ENCODE peak calls at places on chromosomes 11 and 22, in five cellular contexts. F, W, U, R and L are unnamed samples.

GRCh38 chr22:41023299-41023623 is 69.1 kb upstream of the EP300 start:
- DNase-seq in F (no peak), W (no peak), U (no peak), R (no peak), L (no peak)

GRCh38 chr22:35418088-35418487 is 18.1 kb downstream of the MCM5 start:
- DNase-seq in F (no peak), W (no peak), U (no peak), R (no peak), L (no peak)

GRCh38 chr11:65213322-65214211 is 31.8 kb downstream of the CAPN1 start:
- DNase-seq in F (no peak), W (peak; percentile 83), U (peak; percentile 20), R (no peak), L (no peak)

GRCh38 chr11:86152006-86152862 is 83.3 kb upstream of the PICALM start:
- DNase-seq in F (no peak), W (no peak), U (no peak), R (no peak), L (no peak)

GRCh38 chr11:121762820-121763219 is 310.1 kb upstream of the SORL1-AS1 start:
- DNase-seq in F (no peak), W (no peak), U (peak; percentile 75), R (no peak), L (no peak)

GRCh38 chr11:129680907-129681306 is 134.7 kb upstream of the TMEM45B start:
- DNase-seq in F (no peak), W (no peak), U (no peak), R (no peak), L (no peak)

GRCh38 chr22:47173535-47174021 is 411.1 kb downstream of the TBC1D22A start:
- DNase-seq in F (no peak), W (peak; percentile 70), U (no peak), R (peak; percentile 11), L (no peak)

GRCh38 chr11:47797633-47798032 is 30.5 kb upstream of the FNBP4 start:
- DNase-seq in F (peak; percentile 24), W (no peak), U (peak; percentile 75), R (no peak), L (no peak)

DNA sequence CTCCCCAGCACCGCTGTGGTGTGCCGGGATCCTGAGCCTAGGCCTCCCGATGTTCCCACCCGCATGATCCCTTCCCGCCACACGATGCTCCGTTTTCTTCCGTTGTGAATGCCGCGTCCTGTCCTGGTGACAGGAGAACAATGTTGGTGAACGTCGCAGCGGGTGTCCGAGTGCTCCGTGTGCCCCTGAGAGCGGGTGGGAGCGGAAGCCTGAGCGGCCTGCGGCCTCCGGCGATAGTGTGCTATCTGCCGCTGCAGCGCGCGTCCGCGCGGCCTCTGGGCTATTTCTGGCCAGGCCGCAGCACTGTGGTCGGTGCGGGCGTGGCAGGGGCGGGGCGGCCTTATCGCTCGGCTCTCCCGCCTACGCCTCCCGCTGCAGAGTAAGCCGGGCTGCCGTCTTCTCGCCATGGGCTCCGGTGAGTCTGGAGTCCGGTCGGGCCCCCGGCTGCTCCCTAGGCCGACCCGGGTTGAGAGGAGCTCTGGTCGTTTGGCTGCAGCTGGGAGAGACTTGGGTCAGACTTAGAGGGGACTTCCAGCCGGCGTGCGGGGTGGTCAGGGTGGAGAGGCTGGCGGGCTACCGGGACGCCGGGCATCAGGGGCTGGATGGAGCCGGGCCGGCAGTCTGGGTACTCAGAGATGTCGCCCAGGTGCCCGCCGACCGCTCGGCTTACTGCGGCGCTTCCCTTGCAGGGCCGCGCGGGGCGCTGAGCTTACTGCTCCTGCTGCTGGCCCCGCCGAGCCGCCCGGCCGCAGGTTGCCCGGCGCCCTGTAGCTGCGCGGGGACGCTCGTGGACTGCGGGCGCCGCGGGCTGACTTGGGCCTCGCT is at the start of gene GP1BB:
- DNase-seq in F (no peak), W (no peak), U (peak; percentile 18), R (no peak), L (no peak)
- TF ChIP-seq CTCF in F (no peak), W (no peak), U (no peak), R (no peak), L (no peak)

GRCh38 chr22:19841641-19842385 is 12.9 kb downstream of the GNB1L start:
- DNase-seq in F (no peak), W (no peak), U (no peak), R (no peak), L (peak; percentile 70)
- TF ChIP-seq CTCF in F (no peak), W (no peak), U (no peak), R (no peak), L (no peak)

DNA sequence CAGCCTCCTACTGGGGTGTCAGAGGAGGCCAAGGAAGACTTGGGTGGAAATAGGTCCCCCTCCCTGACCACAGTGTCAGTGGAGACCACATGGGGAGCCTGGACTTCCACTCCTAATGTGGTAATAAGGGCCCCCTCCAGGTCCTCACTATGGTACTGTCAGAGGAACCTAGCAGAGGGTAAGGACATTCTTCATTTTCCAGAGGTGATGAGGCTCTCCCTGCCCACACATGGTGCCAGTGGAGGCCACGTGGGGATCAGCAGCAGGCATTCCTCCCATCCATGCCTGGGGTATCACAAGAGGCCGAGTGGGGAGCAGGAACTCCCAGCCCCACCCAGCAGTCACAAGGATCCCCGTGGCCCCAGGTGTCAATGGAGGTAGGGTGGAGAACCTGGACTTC is 6.5 kb upstream of the CLDN5 start:
- DNase-seq in F (no peak), W (peak; percentile 45), U (no peak), R (no peak), L (no peak)
- TF ChIP-seq CTCF in F (no peak), W (no peak), U (no peak), R (no peak), L (no peak)

GRCh38 chr11:131886201-131886600 is 515.8 kb downstream of the NTM start:
- DNase-seq in F (no peak), W (no peak), U (no peak), R (no peak), L (no peak)

GRCh38 chr11:131889146-131889577 is 518.7 kb downstream of the NTM start:
- DNase-seq in F (peak; percentile 80), W (no peak), U (peak; percentile 92), R (no peak), L (no peak)

GRCh38 chr11:131893103-131893502 is 522.7 kb downstream of the NTM start:
- DNase-seq in F (no peak), W (no peak), U (no peak), R (no peak), L (no peak)

GRCh38 chr11:131888230-131888826 is 517.9 kb downstream of the NTM start:
- DNase-seq in F (peak; percentile 73), W (no peak), U (peak; percentile 92), R (no peak), L (no peak)

GRCh38 chr11:131889760-131890620 is 519.6 kb downstream of the NTM start:
- DNase-seq in F (no peak), W (no peak), U (peak; percentile 76), R (no peak), L (no peak)
- TF ChIP-seq CTCF in F (peak; percentile 44), W (no peak), U (peak; percentile 54), R (no peak), L (no peak)

GRCh38 chr11:113387605-113388211 is at the start of gene ANKK1:
- DNase-seq in F (no peak), W (peak; percentile 81), U (no peak), R (no peak), L (no peak)
- TF ChIP-seq CTCF in F (peak; percentile 9), W (no peak), U (peak; percentile 26), R (no peak), L (peak; percentile 9)